ENCODE peak calls at places on chromosomes 3 and 15, in eight cellular contexts. H is IMR-90; E is kidney; N is ovary; C is spleen; L is CD8-positive, alpha-beta T cell; W is kidney epithelial cell; A is cardiac muscle cell. P is an unnamed sample.

GRCh38 chr3:124845406-124845805 is 41.8 kb downstream of the ITGB5 start:
- DNase-seq in H (peak; percentile 90), W (peak; percentile 55), A (no peak), E (no peak), N (peak; percentile 25), L (no peak), C (peak; percentile 25), P (peak; percentile 92)

GRCh38 chr3:162274070-162274469 is 777.5 kb downstream of the OTOL1 start:
- DNase-seq in E (no peak), N (no peak), H (no peak), L (no peak), C (no peak), W (no peak), A (no peak), P (no peak)

GRCh38 chr15:54566654-54567053 is 588.4 kb downstream of the UNC13C start:
- DNase-seq in N (no peak), E (no peak), L (no peak), W (no peak), H (no peak), C (no peak), A (no peak), P (no peak)

GRCh38 chr3:111978833-111979688 is at the start of gene ABHD10:
- DNase-seq in W (peak; percentile 93), L (peak; percentile 90), N (peak; percentile 97), A (peak; percentile 98), H (peak; percentile 98), C (peak; percentile 99), E (peak; percentile 99), P (peak; percentile 95)

GRCh38 chr3:63595221-63595620 is 57.3 kb upstream of the SNTN start:
- DNase-seq in N (no peak), H (no peak), L (no peak), E (no peak), W (no peak), A (no peak), C (no peak), P (no peak)

GRCh38 chr15:81273200-81273599 is 50.7 kb downstream of the STARD5 start:
- DNase-seq in C (no peak), A (no peak), L (no peak), H (no peak), N (no peak), W (no peak), E (no peak), P (no peak)

GRCh38 chr3:110568246-110568645 is 503.4 kb upstream of the NECTIN3 start:
- DNase-seq in N (no peak), A (no peak), L (no peak), H (peak; percentile 94), W (peak; percentile 63), E (no peak), C (no peak), P (peak; percentile 72)

GRCh38 chr3:7978104-7978457 is 523.5 kb upstream of the LMCD1 start:
- DNase-seq in A (no peak), W (no peak), N (no peak), C (no peak), H (no peak), E (peak; percentile 74), L (no peak), P (no peak)

GRCh38 chr3:79651536-79652065 is 116.2 kb downstream of the ROBO1 start:
- DNase-seq in W (no peak), N (no peak), H (no peak), C (no peak), L (no peak), E (no peak), A (no peak), P (no peak)

GRCh38 chr15:72220678-72221077 is 10.3 kb downstream of the PKM start:
- DNase-seq in W (no peak), L (no peak), A (peak; percentile 44), N (no peak), H (no peak), E (no peak), C (no peak), P (no peak)

GRCh38 chr3:180802837-180803236 is 109.6 kb upstream of the FXR1 start:
- DNase-seq in H (peak; percentile 4), W (no peak), A (peak; percentile 33), E (no peak), C (no peak), N (no peak), L (no peak), P (no peak)

GRCh38 chr3:187169231-187169960 is 27.9 kb upstream of the RTP1 start:
- DNase-seq in E (no peak), C (no peak), L (no peak), A (no peak), N (no peak), H (peak; percentile 45), W (no peak), P (no peak)

GRCh38 chr15:81361891-81362290 is 12.1 kb downstream of the TMC3 start:
- DNase-seq in W (no peak), E (no peak), N (no peak), L (no peak), A (no peak), H (no peak), C (no peak), P (no peak)

GRCh38 chr3:45785626-45786150 is 10.6 kb downstream of the SLC6A20 start:
- DNase-seq in E (no peak), L (no peak), W (no peak), N (no peak), A (no peak), C (no peak), H (no peak), P (no peak)

GRCh38 chr3:10846657-10846975 is 30.6 kb downstream of the SLC6A11 start:
- DNase-seq in E (no peak), L (no peak), C (no peak), A (no peak), W (no peak), H (no peak), N (no peak), P (no peak)

GRCh38 chr3:12307136-12307535 is 18.3 kb downstream of the PPARG start:
- DNase-seq in H (peak; percentile 24), W (no peak), A (no peak), L (no peak), C (no peak), E (no peak), N (no peak), P (no peak)

GRCh38 chr3:40801276-40801675 is 276.5 kb downstream of the ZNF621 start:
- DNase-seq in E (no peak), H (no peak), A (no peak), N (no peak), W (no peak), C (no peak), L (no peak), P (no peak)

GRCh38 chr3:106534206-106534605 is 665.4 kb upstream of the CBLB start:
- DNase-seq in H (peak; percentile 35), C (peak; percentile 58), N (no peak), A (no peak), W (peak; percentile 42), L (no peak), E (no peak), P (no peak)

GRCh38 chr15:45762726-45763125 is 127.9 kb downstream of the SQOR start:
- DNase-seq in E (no peak), A (no peak), W (no peak), C (no peak), H (no peak), N (no peak), L (no peak), P (no peak)

GRCh38 chr3:10601131-10601856 is 95.9 kb upstream of the ATP2B2 start:
- DNase-seq in W (no peak), H (no peak), L (no peak), E (no peak), C (peak; percentile 49), A (no peak), N (no peak), P (no peak)

GRCh38 chr3:62329970-62330369 is 43.4 kb downstream of the FEZF2 start:
- DNase-seq in C (no peak), E (no peak), W (no peak), A (no peak), H (no peak), N (no peak), L (no peak), P (no peak)

GRCh38 chr15:88467935-88468528 is 524 bp downstream of the MRPS11 start:
- DNase-seq in L (no peak), E (no peak), C (no peak), A (peak; percentile 13), N (no peak), H (peak; percentile 14), W (no peak), P (no peak)

GRCh38 chr3:11154036-11154952 is at the start of gene HRH1:
- DNase-seq in C (peak; percentile 64), N (no peak), E (no peak), H (no peak), A (peak; percentile 40), L (no peak), W (no peak), P (no peak)

GRCh38 chr15:84894743-84895425 is 10.4 kb downstream of the SLC28A1 start:
- DNase-seq in C (peak; percentile 54), L (no peak), N (no peak), H (no peak), E (no peak), A (no peak), W (no peak), P (no peak)

GRCh38 chr3:38003371-38003816 is 12.8 kb downstream of the VILL start:
- DNase-seq in C (peak; percentile 90), E (peak; percentile 79), A (peak; percentile 76), H (peak; percentile 33), W (no peak), N (peak; percentile 57), L (peak; percentile 28), P (no peak)

GRCh38 chr3:189041482-189042090 is 130.2 kb upstream of the TPRG1 start:
- DNase-seq in A (peak; percentile 64), W (peak; percentile 9), H (peak; percentile 45), L (peak; percentile 43), N (peak; percentile 15), E (no peak), C (peak; percentile 69), P (no peak)
- TF ChIP-seq CTCF in A (peak; percentile 55), W (peak; percentile 59), H (peak; percentile 42), L (peak; percentile 65), N (no peak), E (peak; percentile 50), C (no peak), P (peak; percentile 52)

GRCh38 chr15:52810346-52810745 is 20.2 kb upstream of the ONECUT1 start:
- DNase-seq in A (no peak), L (no peak), W (no peak), N (no peak), C (no peak), E (no peak), H (no peak), P (no peak)
- H3K4me3 ChIP-seq in A (no peak overlapping the region), L (no peak overlapping the region), W (no peak overlapping the region), N (no peak overlapping the region), C (no peak overlapping the region), E (no peak overlapping the region), H (no peak overlapping the region), P (no peak overlapping the region)

GRCh38 chr3:70981252-70981933 is 602.1 kb downstream of the FOXP1 start:
- DNase-seq in A (no peak), C (no peak), H (no peak), L (no peak), N (no peak), W (no peak), E (no peak), P (no peak)
- H3K36me3 ChIP-seq in A (peaks cover 45% of the 10 kb centered on the region), C (no peaks in the 10 kb centered on the region), H (peaks cover 31% of the 10 kb centered on the region), L (peaks cover 34% of the 10 kb centered on the region), N (no peaks in the 10 kb centered on the region), W (no peaks in the 10 kb centered on the region), E (peaks cover 13% of the 10 kb centered on the region), P (peaks cover 10% of the 10 kb centered on the region)

DNA sequence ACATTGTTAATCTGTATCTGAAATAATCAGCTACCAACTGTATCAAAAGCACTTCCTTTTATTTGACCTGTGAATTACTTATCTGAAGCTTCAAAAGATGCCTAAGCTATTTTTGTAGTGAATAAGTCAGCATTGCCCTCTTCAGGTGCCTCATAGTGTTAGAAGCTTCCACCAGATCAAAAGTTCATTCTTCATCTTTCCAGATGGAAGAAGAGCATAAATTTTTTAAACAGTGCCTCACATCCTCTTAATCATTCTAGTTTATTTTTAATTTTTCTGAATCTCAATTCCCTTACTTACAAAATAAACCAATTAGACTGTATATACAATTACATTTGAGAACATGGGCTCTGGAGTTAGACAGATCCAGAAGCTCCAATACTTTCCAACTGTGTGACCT is 65.0 kb downstream of the MYO5A start:
- DNase-seq in A (no peak), N (no peak), C (no peak), H (peak; percentile 39), E (no peak), L (no peak), W (no peak), P (no peak)
- TF ChIP-seq CTCF in A (no peak), N (no peak), C (no peak), H (no peak), E (no peak), L (peak; percentile 12), W (peak; percentile 12), P (no peak)

P was measured in BJ.